ENCODE peak calls at places on chromosomes 7 and 10, in four cellular contexts. S is HL-60, Q is K562, I is GM12878. Y is an unnamed sample.
A peak's percentile ranks its signal among the peaks of the same experiment; 100 is the strongest.

GRCh38 chr7:40887099-40887498 is 752.3 kb downstream of the SUGCT start:
- DNase-seq in S (no peak), I (no peak), Q (no peak), Y (no peak)

GRCh38 chr7:135188298-135188984 is 17.9 kb upstream of the CYREN start:
- DNase-seq in I (no peak), Q (no peak), S (no peak), Y (no peak)

GRCh38 chr7:140810385-140810784 is 113.9 kb downstream of the NDUFB2 start:
- DNase-seq in S (no peak), I (no peak), Q (no peak), Y (no peak)

GRCh38 chr7:2477447-2478386 is 1.5 kb upstream of the GRIFIN start:
- DNase-seq in S (peak; percentile 86), I (no peak), Q (peak; percentile 80), Y (peak; percentile 81)

GRCh38 chr10:99993994-99994689 is 15.6 kb downstream of the DNMBP start:
- DNase-seq in Q (peak; percentile 63), I (peak; percentile 51), S (peak; percentile 26), Y (peak; percentile 59)

GRCh38 chr7:101862280-101863220 is 45.1 kb downstream of the CUX1 start:
- DNase-seq in S (no peak), I (no peak), Q (peak; percentile 68), Y (no peak)

GRCh38 chr10:46528675-46529615 is 27.5 kb downstream of the GPRIN2 start:
- DNase-seq in S (no peak), I (no peak), Q (no peak), Y (no peak)

GRCh38 chr7:99024066-99024465 is 119.8 kb downstream of the SMURF1 start:
- DNase-seq in I (no peak), Q (no peak), S (no peak), Y (no peak)

GRCh38 chr10:14889318-14889717 is 10.7 kb downstream of the SUV39H2 start:
- DNase-seq in S (no peak), I (no peak), Q (peak; percentile 49), Y (no peak)

GRCh38 chr10:110219884-110220283 is 12.5 kb downstream of the MXI1 start:
- DNase-seq in S (no peak), Q (no peak), I (no peak), Y (no peak)

GRCh38 chr7:134908289-134908688 is 78.0 kb upstream of the AGBL3 start:
- DNase-seq in Q (no peak), S (no peak), I (no peak), Y (no peak)

GRCh38 chr7:139886206-139886605 is 57.1 kb downstream of the TBXAS1 start:
- DNase-seq in I (no peak), S (peak; percentile 93), Q (no peak), Y (no peak)

GRCh38 chr7:111958889-111959288 is 247.3 kb downstream of the DOCK4 start:
- DNase-seq in Q (no peak), S (no peak), I (no peak), Y (no peak)

GRCh38 chr10:131422731-131423130 is 111.2 kb upstream of the TCERG1L start:
- DNase-seq in S (no peak), Q (no peak), I (no peak), Y (no peak)

GRCh38 chr10:1382711-1383110 is 326.5 kb downstream of the WDR37 start:
- DNase-seq in Q (no peak), I (no peak), S (no peak), Y (no peak)

GRCh38 chr7:107692501-107692900 is 31.9 kb downstream of the SLC26A4 start:
- DNase-seq in S (no peak), I (no peak), Q (no peak), Y (no peak)

GRCh38 chr7:137386966-137387365 is 43.4 kb upstream of the PTN start:
- DNase-seq in Q (no peak), S (no peak), I (no peak), Y (no peak)

GRCh38 chr7:80529362-80529761 is 17.5 kb upstream of the GNAT3 start:
- DNase-seq in Q (no peak), S (no peak), I (no peak), Y (no peak)

GRCh38 chr7:106345421-106346166 is 60.8 kb upstream of the NAMPT start:
- DNase-seq in Q (no peak), I (no peak), S (no peak), Y (no peak)

GRCh38 chr10:86870679-86871078 is 86.7 kb downstream of the MMRN2 start:
- DNase-seq in Q (no peak), S (no peak), I (no peak), Y (no peak)

GRCh38 chr10:86867149-86867548 is 90.3 kb downstream of the MMRN2 start:
- DNase-seq in I (no peak), Q (no peak), S (no peak), Y (no peak)

GRCh38 chr10:86871563-86872183 is 85.7 kb downstream of the MMRN2 start:
- DNase-seq in I (no peak), S (no peak), Q (no peak), Y (no peak)

GRCh38 chr10:86872757-86873156 is 84.7 kb downstream of the MMRN2 start:
- DNase-seq in S (no peak), Q (no peak), I (no peak), Y (no peak)

GRCh38 chr10:86868353-86868752 is 89.1 kb downstream of the MMRN2 start:
- DNase-seq in I (no peak), Q (no peak), S (no peak), Y (no peak)
- TF ChIP-seq SPI1 in I (no peak), Q (no peak), S (no peak), Y (no peak)

DNA sequence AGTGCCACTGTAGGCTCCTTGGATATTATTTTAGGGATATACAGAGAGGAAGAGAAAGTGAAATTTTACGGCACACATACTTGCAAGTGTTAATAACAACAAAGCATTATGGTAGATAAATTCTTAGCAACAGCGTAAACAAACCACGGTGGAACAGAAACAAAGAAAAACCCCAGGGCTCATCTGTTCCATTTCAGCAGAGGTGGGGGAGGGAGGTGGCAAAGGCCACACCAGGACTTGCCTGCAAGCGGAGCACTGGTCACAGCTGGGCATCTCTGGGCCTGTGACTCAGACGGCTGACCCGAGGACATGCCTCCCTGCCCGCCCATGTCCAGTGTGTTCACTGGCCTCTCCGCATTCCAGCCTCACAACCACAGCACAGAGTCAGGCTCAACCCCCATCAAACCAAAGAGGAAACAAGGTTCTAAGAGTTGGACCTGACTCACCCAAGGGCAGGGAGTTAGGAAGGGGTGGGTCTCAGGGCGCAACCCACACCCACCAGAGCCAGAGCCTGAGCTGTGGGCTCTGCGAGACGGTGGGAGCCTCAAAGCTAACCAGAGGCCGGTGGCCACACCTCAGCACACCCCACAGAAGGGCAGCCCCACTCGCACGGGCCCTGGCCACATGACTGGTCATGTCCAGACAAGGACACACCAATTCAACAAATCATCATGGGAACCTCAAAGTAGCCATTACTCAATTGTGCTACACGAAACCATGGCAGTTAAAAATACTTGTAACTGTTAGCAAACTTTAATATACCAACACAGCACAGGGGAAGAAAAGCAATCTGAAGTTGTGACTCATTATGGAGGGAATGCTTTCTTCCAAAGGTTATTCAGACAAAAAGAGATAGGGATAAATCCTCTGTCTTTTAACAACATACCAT is 10.7 kb downstream of the ESYT2 start:
- DNase-seq in S (peak; percentile 55), I (peak; percentile 47), Q (peak; percentile 70), Y (peak; percentile 43)
- TF ChIP-seq POLR2AphosphoS5 in S (peak; percentile 41), I (peak; percentile 62), Q (peak; percentile 28), Y (no peak)

GRCh38 chr10:98267894-98268693 is at the start of gene LOXL4:
- DNase-seq in S (no peak), I (no peak), Q (peak; percentile 91), Y (peak; percentile 53)

GRCh38 chr10:98264378-98265065 is 3.5 kb downstream of the LOXL4 start:
- DNase-seq in Q (no peak), I (no peak), S (no peak), Y (no peak)

GRCh38 chr10:98267069-98267893 is 713 bp downstream of the LOXL4 start:
- DNase-seq in Q (no peak), S (no peak), I (no peak), Y (no peak)

GRCh38 chr10:98266647-98267046 is 1.3 kb downstream of the LOXL4 start:
- DNase-seq in S (no peak), I (no peak), Q (no peak), Y (no peak)

DNA sequence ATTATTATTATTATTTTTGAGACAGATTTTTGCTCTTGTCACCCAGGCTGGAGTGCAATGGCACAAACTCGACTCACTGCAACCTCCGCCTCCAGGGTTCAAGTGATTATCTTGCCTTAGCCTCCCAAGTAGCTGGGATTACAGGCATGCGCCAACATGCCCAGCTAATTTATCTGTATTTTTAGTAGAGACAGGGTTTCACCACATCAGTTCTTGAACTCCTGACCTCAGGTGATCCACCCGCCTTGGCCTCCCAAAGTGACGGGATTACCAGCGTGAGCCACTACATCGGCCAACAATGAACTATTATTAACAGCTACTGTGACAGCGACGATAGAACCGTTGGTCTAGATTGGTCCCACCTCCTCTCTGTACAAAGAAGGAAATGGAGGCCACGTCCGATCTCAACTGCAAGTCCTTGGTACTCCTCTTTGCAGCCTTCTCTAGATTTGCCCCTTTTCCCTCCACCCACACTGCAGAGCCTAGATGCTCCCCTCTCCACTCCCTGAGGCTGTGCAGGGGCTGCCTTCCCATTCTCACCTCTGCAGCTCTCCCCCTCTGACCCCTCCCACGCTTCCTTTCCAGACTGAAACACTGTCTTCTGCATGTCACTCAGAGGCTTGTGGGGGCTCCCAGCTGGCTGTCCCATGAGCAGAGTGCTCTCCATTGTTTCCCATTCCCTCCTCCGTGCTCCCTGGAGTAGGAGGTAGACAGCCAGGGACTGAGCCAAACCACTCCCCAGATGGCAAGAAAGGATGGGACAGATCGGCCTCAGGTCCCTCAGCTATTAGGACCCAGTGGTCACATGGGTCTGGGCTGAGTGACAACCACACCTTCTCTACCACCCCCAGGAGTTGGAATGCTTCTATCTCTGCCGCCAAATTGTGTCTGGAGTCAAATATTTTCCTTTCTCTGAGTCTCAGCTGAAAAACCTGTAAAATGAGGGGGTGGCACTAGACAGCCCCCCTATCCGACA is 2.3 kb downstream of the LOXL4 start:
- DNase-seq in Q (no peak), I (no peak), S (no peak), Y (no peak)
- TF ChIP-seq SPI1 in Q (no peak), I (no peak), S (no peak), Y (no peak)

GRCh38 chr7:159094919-159095915 is 49.5 kb downstream of the VIPR2 start:
- DNase-seq in S (no peak), Q (no peak), I (no peak), Y (no peak)

GRCh38 chr7:159097661-159098423 is 46.8 kb downstream of the VIPR2 start:
- DNase-seq in I (no peak), S (no peak), Q (no peak), Y (no peak)

GRCh38 chr7:159098424-159098786 is 46.3 kb downstream of the VIPR2 start:
- DNase-seq in I (no peak), S (no peak), Q (no peak), Y (no peak)

GRCh38 chr7:159095979-159096411 is 48.7 kb downstream of the VIPR2 start:
- DNase-seq in I (no peak), S (no peak), Q (no peak), Y (no peak)

DNA sequence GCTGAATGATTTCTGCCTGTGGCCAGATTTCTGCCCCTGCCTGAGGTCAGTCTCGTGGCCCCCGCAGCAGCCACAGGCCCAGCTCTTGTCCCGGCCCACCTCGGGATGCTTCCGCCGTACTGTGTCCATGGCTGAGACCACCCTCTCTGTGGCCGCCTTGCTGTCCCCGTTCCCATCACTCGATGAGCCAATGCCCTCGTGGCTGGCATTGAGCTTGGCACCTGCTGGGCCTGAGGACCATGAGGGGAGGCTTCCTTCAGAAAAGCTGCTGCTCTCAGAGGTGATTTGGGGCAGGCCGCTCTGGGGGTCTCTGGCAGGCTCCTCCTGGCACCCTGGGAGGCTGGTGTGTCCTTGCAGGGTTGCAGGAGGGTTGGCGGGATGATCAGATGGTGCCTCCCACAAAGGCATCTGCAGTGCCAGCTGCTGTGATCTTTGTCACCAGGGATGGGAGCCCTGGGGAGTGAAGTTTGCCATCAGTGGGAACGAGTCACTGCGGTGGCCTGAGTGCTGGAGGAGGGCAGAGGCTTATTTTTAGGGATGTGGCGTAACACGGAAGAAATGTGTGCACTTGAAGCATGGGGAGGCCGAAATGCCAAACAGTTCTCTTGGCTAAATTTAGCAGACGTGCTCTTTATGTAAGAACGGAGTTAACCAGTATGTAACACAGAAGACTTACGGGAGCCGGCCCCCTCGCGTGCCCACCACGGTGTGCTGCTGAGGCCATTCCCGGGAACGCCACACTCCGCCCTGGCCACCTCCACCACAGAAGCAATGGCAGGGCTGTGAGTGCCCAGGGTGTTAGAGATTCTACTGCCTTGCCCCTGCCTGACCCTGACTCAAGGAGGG is 47.7 kb downstream of the VIPR2 start:
- DNase-seq in S (no peak), Q (no peak), I (no peak), Y (no peak)
- TF ChIP-seq POLR2AphosphoS5 in S (no peak), Q (no peak), I (no peak), Y (no peak)

Y was measured in GM12891.